ENCODE peak calls at places on chromosomes 3 and 15, in six cellular contexts. N is AG04450, A is GM13977, Z is tibial artery, G is progenitor cell of endocrine pancreas, L is A549. F is an unnamed sample.

GRCh38 chr3:104101736-104102135 is 1265.0 kb upstream of the ALCAM start:
- DNase-seq in N (no peak), A (no peak), Z (no peak), G (no peak), L (no peak), F (no peak)

GRCh38 chr3:136194409-136195257 is 1.5 kb downstream of the MSL2 start:
- DNase-seq in N (no peak), A (no peak), Z (peak; percentile 66), G (no peak), L (no peak), F (peak; percentile 34)

GRCh38 chr3:181844227-181844626 is 132.5 kb downstream of the SOX2 start:
- DNase-seq in N (no peak), A (no peak), Z (no peak), G (no peak), L (no peak), F (no peak)

GRCh38 chr3:125054436-125055164 is 1.2 kb downstream of the HEG1 start:
- DNase-seq in N (no peak), A (peak; percentile 82), Z (no peak), G (no peak), L (peak; percentile 49), F (no peak)

GRCh38 chr3:127074900-127075360 is 92.0 kb downstream of the PLXNA1 start:
- DNase-seq in N (no peak), A (peak; percentile 86), Z (peak; percentile 82), G (no peak), L (no peak), F (no peak)

GRCh38 chr15:89656116-89656815 is 999 bp upstream of the KIF7 start:
- DNase-seq in N (no peak), A (no peak), Z (no peak), G (no peak), L (no peak), F (no peak)

GRCh38 chr3:187025254-187025655 is 94.9 kb downstream of the ST6GAL1 start:
- DNase-seq in N (no peak), A (no peak), Z (no peak), G (no peak), L (no peak), F (no peak)

GRCh38 chr15:29233566-29233965 is 36.1 kb downstream of the NSMCE3 start:
- DNase-seq in N (no peak), A (no peak), Z (no peak), G (no peak), L (no peak), F (no peak)

GRCh38 chr3:123349566-123350450 is 99.1 kb downstream of the ADCY5 start:
- DNase-seq in N (no peak), A (no peak), Z (peak; percentile 66), G (no peak), L (no peak), F (no peak)

GRCh38 chr3:37661615-37662306 is 199.9 kb upstream of the CTDSPL start:
- DNase-seq in N (no peak), A (no peak), Z (no peak), G (no peak), L (no peak), F (no peak)

GRCh38 chr15:84824260-84824690 is 7.1 kb downstream of the ALPK3 start:
- DNase-seq in N (no peak), A (no peak), Z (peak; percentile 84), G (no peak), L (no peak), F (no peak)

GRCh38 chr3:45414823-45415222 is 26.4 kb downstream of the LARS2 start:
- DNase-seq in N (no peak), A (peak; percentile 20), Z (no peak), G (no peak), L (no peak), F (no peak)

GRCh38 chr3:72938471-72939265 is 50.8 kb downstream of the GXYLT2 start:
- DNase-seq in N (peak; percentile 96), A (peak; percentile 78), Z (peak; percentile 84), G (no peak), L (peak; percentile 70), F (no peak)

GRCh38 chr3:73508330-73508954 is 116.3 kb downstream of the PDZRN3 start:
- DNase-seq in N (peak; percentile 36), A (peak; percentile 51), Z (no peak), G (no peak), L (peak; percentile 30), F (no peak)

GRCh38 chr3:36480916-36481648 is 100.8 kb downstream of the STAC start:
- DNase-seq in N (peak; percentile 10), A (no peak), Z (no peak), G (no peak), L (no peak), F (no peak)

GRCh38 chr3:158710601-158711000 is 21.7 kb downstream of the RARRES1 start:
- DNase-seq in N (no peak), A (no peak), Z (no peak), G (no peak), L (no peak), F (no peak)

GRCh38 chr15:65580287-65580686 is 30.6 kb downstream of the INTS14 start:
- DNase-seq in N (peak; percentile 29), A (no peak), Z (no peak), G (no peak), L (peak; percentile 50), F (no peak)

GRCh38 chr15:68203486-68203885 is 1.6 kb downstream of the CALML4 start:
- DNase-seq in N (no peak), A (no peak), Z (no peak), G (no peak), L (no peak), F (no peak)

GRCh38 chr3:114902691-114903101 is 244.4 kb downstream of the ZBTB20 start:
- DNase-seq in N (no peak), A (no peak), Z (no peak), G (no peak), L (no peak), F (no peak)

GRCh38 chr3:67077656-67078055 is 79.5 kb downstream of the KBTBD8 start:
- DNase-seq in N (no peak), A (no peak), Z (no peak), G (no peak), L (no peak), F (no peak)

GRCh38 chr3:127544151-127544805 is 46.3 kb downstream of the TPRA1 start:
- DNase-seq in N (peak; percentile 6), A (peak; percentile 91), Z (peak; percentile 79), G (peak; percentile 68), L (peak; percentile 86), F (peak; percentile 51)

GRCh38 chr3:45509038-45509767 is 85.3 kb upstream of the LIMD1 start:
- DNase-seq in N (peak; percentile 93), A (no peak), Z (no peak), G (no peak), L (no peak), F (no peak)

GRCh38 chr3:187274977-187275338 is 16.6 kb downstream of the MASP1 start:
- DNase-seq in N (no peak), A (no peak), Z (no peak), G (peak; percentile 11), L (no peak), F (no peak)

GRCh38 chr3:134326760-134327593 is 47.3 kb downstream of the AMOTL2 start:
- DNase-seq in N (peak; percentile 94), A (no peak), Z (peak; percentile 88), G (no peak), L (no peak), F (no peak)

GRCh38 chr3:184466413-184466960 is 86.6 kb downstream of the CHRD start:
- DNase-seq in N (no peak), A (no peak), Z (no peak), G (no peak), L (no peak), F (no peak)

GRCh38 chr3:18847583-18848197 is 300.6 kb upstream of the KCNH8 start:
- DNase-seq in N (no peak), A (peak; percentile 15), Z (no peak), G (no peak), L (peak; percentile 10), F (no peak)

DNA sequence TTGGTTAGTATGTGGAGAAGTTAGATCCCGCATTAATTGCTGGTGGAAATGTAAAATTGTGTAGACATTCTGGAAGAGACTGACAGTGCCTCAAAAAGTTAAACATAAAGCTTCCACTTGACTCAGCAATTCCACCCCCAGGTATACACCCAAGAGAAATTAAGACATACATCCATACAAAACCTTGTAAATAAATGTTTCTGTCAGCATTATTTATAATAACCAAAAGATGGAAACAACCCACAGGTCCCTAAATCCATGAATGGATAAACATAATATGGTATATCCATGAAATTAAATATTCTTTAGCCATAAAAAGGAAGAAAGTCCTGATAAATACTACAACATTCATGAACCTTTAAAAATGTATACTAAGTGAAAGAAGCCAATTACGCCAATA is 817.4 kb downstream of the NTRK3 start:
- DNase-seq in N (no peak), A (no peak), Z (no peak), G (no peak), L (no peak), F (no peak)
- TF ChIP-seq CTCF in N (no peak), A (no peak), Z (no peak), G (no peak), L (no peak), F (no peak)

GRCh38 chr3:50354850-50355249 is 4.2 kb downstream of the CYB561D2 start:
- DNase-seq in N (no peak), A (no peak), Z (no peak), G (no peak), L (no peak), F (no peak)

GRCh38 chr3:50356553-50356952 is 2.8 kb downstream of the TMEM115 start:
- DNase-seq in N (no peak), A (no peak), Z (no peak), G (no peak), L (no peak), F (no peak)

GRCh38 chr3:50354186-50354764 is 3.6 kb downstream of the CYB561D2 start:
- DNase-seq in N (no peak), A (no peak), Z (no peak), G (no peak), L (no peak), F (no peak)

GRCh38 chr3:50358355-50358926 is 880 bp downstream of the TMEM115 start:
- DNase-seq in N (no peak), A (no peak), Z (no peak), G (no peak), L (no peak), F (no peak)

GRCh38 chr3:50355829-50356552 is 3.3 kb downstream of the TMEM115 start:
- DNase-seq in N (no peak), A (no peak), Z (no peak), G (no peak), L (no peak), F (no peak)
- TF ChIP-seq CTCF in N (no peak), A (no peak), Z (no peak), G (no peak), L (no peak), F (no peak)

DNA sequence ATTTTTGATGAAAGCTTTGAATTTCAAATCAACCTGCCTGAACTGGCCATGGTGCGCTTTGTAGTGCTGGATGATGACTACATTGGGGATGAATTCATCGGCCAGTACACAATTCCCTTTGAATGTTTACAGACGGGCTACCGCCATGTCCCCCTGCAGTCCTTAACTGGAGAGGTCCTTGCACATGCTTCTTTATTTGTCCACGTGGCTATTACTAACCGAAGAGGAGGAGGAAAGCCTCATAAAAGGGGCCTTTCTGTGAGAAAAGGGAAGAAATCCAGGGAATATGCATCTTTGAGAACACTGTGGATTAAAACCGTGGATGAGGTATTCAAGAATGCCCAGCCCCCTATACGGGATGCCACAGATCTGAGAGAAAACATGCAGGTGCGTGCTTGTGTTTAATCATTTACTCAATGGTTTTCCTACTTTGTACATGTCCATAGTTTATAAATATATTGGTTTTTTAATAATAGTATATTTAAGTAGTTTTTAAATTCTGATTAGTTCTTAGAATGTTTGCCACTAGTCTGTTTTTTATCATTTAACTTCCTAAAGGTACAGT is 127.1 kb downstream of the PLCL2 start:
- DNase-seq in N (no peak), A (no peak), Z (no peak), G (no peak), L (no peak), F (no peak)
- TF ChIP-seq CTCF in N (no peak), A (no peak), Z (no peak), G (no peak), L (no peak), F (no peak)

GRCh38 chr3:61564405-61565059 is 3.2 kb downstream of the PTPRG start:
- DNase-seq in N (peak; percentile 27), A (peak; percentile 36), Z (peak; percentile 94), G (peak; percentile 82), L (no peak), F (no peak)
- TF ChIP-seq CTCF in N (peak; percentile 84), A (peak; percentile 21), Z (peak; percentile 86), G (peak; percentile 90), L (no peak), F (no peak)

F was measured in activated B cell treated with CpG ODN at 0.5 μM for 24 hours.